ENCODE peak calls at places on chromosomes 1 and 21, in four cellular contexts. C is activated naive CD4-positive, alpha-beta T cell; O is germinal center; M is stimulated activated CD4-positive, alpha-beta T cell treated with anti-CD3 and anti-CD28 coated beads, Interleukin-4, amount 100 ng/mL, for 48 hours. I is an unnamed sample.

GRCh38 chr1:219773775-219774174 is 154.6 kb downstream of the SLC30A10 start:
- DNase-seq in C (no peak), O (peak), M (no peak), I (no peak)

GRCh38 chr1:22344851-22345560 is 106.6 kb upstream of the ZBTB40 start:
- DNase-seq in O (no peak), C (no peak), M (no peak), I (no peak)

GRCh38 chr1:225767591-225768540 is 9.8 kb upstream of the SRP9 start:
- DNase-seq in M (no peak), O (no peak), C (no peak), I (peak)

GRCh38 chr1:226627050-226627755 is 78.6 kb downstream of the STUM start:
- DNase-seq in O (no peak), C (no peak), M (no peak), I (no peak)

GRCh38 chr1:204503122-204503912 is 8.7 kb upstream of the PIK3C2B start:
- DNase-seq in C (no peak), O (peak), M (no peak), I (peak)

GRCh38 chr1:38451541-38451993 is 405.0 kb upstream of the POU3F1 start:
- DNase-seq in O (no peak), C (no peak), M (no peak), I (no peak)

GRCh38 chr21:35974801-35975200 is 85.5 kb downstream of the SETD4 start:
- DNase-seq in M (no peak), O (no peak), C (no peak), I (no peak)

GRCh38 chr1:87182611-87183010 is 146.1 kb upstream of the LMO4 start:
- DNase-seq in M (no peak), O (no peak), C (no peak), I (no peak)

GRCh38 chr1:200376521-200376920 is 33.3 kb downstream of the ZNF281 start:
- DNase-seq in O (no peak), C (no peak), M (no peak), I (no peak)

GRCh38 chr1:11653616-11654570 is at the start of gene FBXO2:
- DNase-seq in M (no peak), O (peak), C (no peak), I (no peak)

GRCh38 chr21:46029201-46029924 is 47.8 kb downstream of the COL6A1 start:
- DNase-seq in M (no peak), C (no peak), O (no peak), I (no peak)

GRCh38 chr1:19361231-19362147 is 49.4 kb downstream of the SLC66A1 start:
- DNase-seq in C (no peak), M (no peak), O (no peak), I (no peak)

GRCh38 chr1:183568176-183569041 is 21.9 kb downstream of the NCF2 start:
- DNase-seq in C (no peak), M (peak), O (no peak), I (no peak)

GRCh38 chr1:160284220-160284781 is 632 bp downstream of the PEX19 start:
- DNase-seq in O (peak), M (no peak), C (no peak), I (peak)

GRCh38 chr21:37338671-37339526 is 27.7 kb upstream of the DYRK1A start:
- DNase-seq in C (no peak), O (no peak), M (no peak), I (no peak)

GRCh38 chr1:155082301-155082940 is 3.8 kb downstream of the EFNA3 start:
- DNase-seq in O (no peak), C (no peak), M (no peak), I (no peak)

GRCh38 chr1:167427843-167428242 is 90.5 kb downstream of the CD247 start:
- DNase-seq in M (no peak), C (no peak), O (no peak), I (no peak)

GRCh38 chr1:43990271-43991199 is 864 bp upstream of the CCDC24 start:
- DNase-seq in C (no peak), O (no peak), M (no peak), I (no peak)

GRCh38 chr1:226634611-226635246 is 86.2 kb downstream of the STUM start:
- DNase-seq in O (no peak), M (no peak), C (no peak), I (no peak)

GRCh38 chr21:15126948-15127347 is 62.1 kb upstream of the NRIP1 start:
- DNase-seq in M (no peak), O (no peak), C (no peak), I (no peak)

GRCh38 chr1:16614361-16615252 is 1.2 kb upstream of the NBPF1 start:
- DNase-seq in C (no peak), O (no peak), M (no peak), I (no peak)

GRCh38 chr1:161096514-161096913 is 1.6 kb upstream of the KLHDC9 start:
- DNase-seq in C (no peak), M (no peak), O (no peak), I (no peak)

GRCh38 chr1:153470707-153471106 is 10.3 kb upstream of the S100A7 start:
- DNase-seq in M (no peak), O (no peak), C (no peak), I (no peak)

GRCh38 chr1:228131736-228132135 is 8.3 kb upstream of the GUK1 start:
- DNase-seq in O (no peak), M (no peak), C (no peak), I (no peak)

GRCh38 chr1:33265780-33266605 is 9.7 kb downstream of the ZNF362 start:
- DNase-seq in M (no peak), C (no peak), O (no peak), I (no peak)